ENCODE peak calls at places on chromosome 1, in four cellular contexts. N, R, I and W are unnamed samples.

GRCh38 chr1:17070163-17070525 is 16.3 kb upstream of the SDHB start:
- DNase-seq in R (no peak), N (no peak), I (no peak), W (no peak)

GRCh38 chr1:7062346-7063061 is 277.2 kb downstream of the CAMTA1 start:
- DNase-seq in I (no peak), R (no peak), N (no peak), W (no peak)

GRCh38 chr1:185720633-185721272 is 13.4 kb upstream of the HMCN1 start:
- DNase-seq in I (peak; percentile 72), R (peak; percentile 22), N (peak; percentile 30), W (peak; percentile 79)

GRCh38 chr1:84907095-84907827 is 14.3 kb upstream of the LPAR3 start:
- DNase-seq in R (no peak), I (no peak), N (no peak), W (peak; percentile 53)

GRCh38 chr1:85952460-85952859 is 204.1 kb downstream of the COL24A1 start:
- DNase-seq in I (peak; percentile 65), R (no peak), N (no peak), W (peak; percentile 19)

GRCh38 chr1:205430631-205431305 is 8.9 kb upstream of the LEMD1 start:
- DNase-seq in N (no peak), R (peak; percentile 76), I (peak; percentile 45), W (peak; percentile 69)

GRCh38 chr1:245800901-245801605 is 646.3 kb downstream of the KIF26B start:
- DNase-seq in N (no peak), R (no peak), I (no peak), W (peak; percentile 81)

GRCh38 chr1:161721738-161722343 is 497 bp downstream of the FCRLB start:
- DNase-seq in I (peak; percentile 52), N (no peak), R (no peak), W (peak; percentile 18)

GRCh38 chr1:228456252-228457016 is 30.7 kb upstream of the RNF187 start:
- DNase-seq in N (no peak), R (no peak), I (no peak), W (no peak)

GRCh38 chr1:173149887-173150286 is 57.2 kb downstream of the TNFSF4 start:
- DNase-seq in I (peak; percentile 95), N (no peak), R (no peak), W (peak; percentile 31)

DNA sequence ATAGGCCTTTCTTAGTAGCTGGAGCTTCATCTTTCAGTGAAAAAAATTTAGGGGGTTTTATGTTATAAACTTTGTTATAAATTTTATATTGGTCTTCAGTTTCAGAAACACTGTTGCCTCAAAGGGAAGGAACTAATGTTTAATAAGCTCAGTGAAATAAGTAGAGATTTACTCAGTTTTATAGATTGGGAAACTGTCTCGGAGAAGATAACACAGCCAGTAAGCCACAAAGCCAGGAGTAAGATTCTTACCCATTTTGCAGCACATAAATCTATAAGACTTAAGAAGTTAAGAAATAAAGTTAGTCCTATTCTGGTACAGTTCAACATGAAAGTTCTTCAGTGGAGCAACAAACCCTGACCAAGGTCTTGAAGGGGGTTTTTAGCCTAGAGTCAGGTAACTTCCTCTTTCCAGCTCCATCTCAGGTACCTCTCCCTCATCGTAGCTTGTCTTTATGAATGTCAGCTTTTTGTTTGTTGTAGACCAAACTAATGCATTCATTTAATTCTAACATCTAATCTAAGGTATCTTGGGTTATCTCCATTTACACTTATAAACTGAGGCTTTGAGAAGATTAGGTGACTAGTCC is 3.3 kb downstream of the KPNA6 start:
- DNase-seq in I (no peak), R (no peak), N (no peak), W (no peak)
- H3K9ac ChIP-seq in I (no peak overlapping the region), R (no peak overlapping the region), N (no peak overlapping the region), W (no peak overlapping the region)

GRCh38 chr1:15420853-15421465 is 11.3 kb downstream of the EFHD2 start:
- DNase-seq in I (no peak), R (no peak), N (no peak), W (no peak)
- H3K4me3 ChIP-seq in I (no peak overlapping the region), R (no peak overlapping the region), N (no peak overlapping the region), W (no peak overlapping the region)

GRCh38 chr1:2014726-2015382 is 4.3 kb upstream of the GABRD start:
- DNase-seq in I (no peak), N (no peak), R (no peak), W (no peak)
- H3K4me1 ChIP-seq in I (no peaks in the 10 kb centered on the region), N (no peaks in the 10 kb centered on the region), R (peaks cover 9% of the 10 kb centered on the region), W (no peaks in the 10 kb centered on the region)

GRCh38 chr1:50976890-50977574 is 7.0 kb downstream of the CDKN2C start:
- DNase-seq in I (peak; percentile 51), N (no peak), R (peak; percentile 48), W (peak; percentile 78)
- H3K9ac ChIP-seq in I (peak overlapping the region; percentile 92), N (no peak overlapping the region), R (no peak overlapping the region), W (peak overlapping the region; percentile 95)

GRCh38 chr1:99764439-99764838 is 2.0 kb downstream of the FRRS1 start:
- DNase-seq in R (no peak), I (no peak), N (no peak), W (no peak)
- H3K4me3 ChIP-seq in R (no peak overlapping the region), I (no peak overlapping the region), N (no peak overlapping the region), W (no peak overlapping the region)

GRCh38 chr1:163537809-163538208 is 216.1 kb downstream of the NUF2 start:
- DNase-seq in N (no peak), R (no peak), I (no peak), W (no peak)
- H3K4me1 ChIP-seq in N (no peaks in the 10 kb centered on the region), R (peaks cover 17% of the 10 kb centered on the region), I (no peaks in the 10 kb centered on the region), W (peaks cover 13% of the 10 kb centered on the region)

DNA sequence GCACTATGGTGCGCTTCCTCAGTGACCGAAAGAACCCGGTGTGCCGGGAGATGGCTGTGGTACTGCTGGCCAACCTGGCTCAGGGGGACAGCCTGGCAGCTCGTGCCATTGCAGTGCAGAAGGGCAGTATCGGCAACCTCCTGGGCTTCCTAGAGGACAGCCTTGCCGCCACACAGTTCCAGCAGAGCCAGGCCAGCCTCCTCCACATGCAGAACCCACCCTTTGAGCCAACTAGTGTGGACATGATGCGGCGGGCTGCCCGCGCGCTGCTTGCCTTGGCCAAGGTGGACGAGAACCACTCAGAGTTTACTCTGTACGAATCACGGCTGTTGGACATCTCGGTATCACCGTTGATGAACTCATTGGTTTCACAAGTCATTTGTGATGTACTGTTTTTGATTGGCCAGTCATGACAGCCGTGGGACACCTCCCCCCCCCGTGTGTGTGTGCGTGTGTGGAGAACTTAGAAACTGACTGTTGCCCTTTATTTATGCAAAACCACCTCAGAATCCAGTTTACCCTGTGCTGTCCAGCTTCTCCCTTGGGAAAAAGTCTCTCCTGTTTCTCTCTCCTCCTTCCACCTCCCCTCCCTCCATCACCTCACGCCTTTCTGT is 7.3 kb upstream of the PIGV start:
- DNase-seq in R (no peak), N (no peak), I (no peak), W (no peak)
- H3K9ac ChIP-seq in R (no peak overlapping the region), N (no peak overlapping the region), I (no peak overlapping the region), W (no peak overlapping the region)

DNA sequence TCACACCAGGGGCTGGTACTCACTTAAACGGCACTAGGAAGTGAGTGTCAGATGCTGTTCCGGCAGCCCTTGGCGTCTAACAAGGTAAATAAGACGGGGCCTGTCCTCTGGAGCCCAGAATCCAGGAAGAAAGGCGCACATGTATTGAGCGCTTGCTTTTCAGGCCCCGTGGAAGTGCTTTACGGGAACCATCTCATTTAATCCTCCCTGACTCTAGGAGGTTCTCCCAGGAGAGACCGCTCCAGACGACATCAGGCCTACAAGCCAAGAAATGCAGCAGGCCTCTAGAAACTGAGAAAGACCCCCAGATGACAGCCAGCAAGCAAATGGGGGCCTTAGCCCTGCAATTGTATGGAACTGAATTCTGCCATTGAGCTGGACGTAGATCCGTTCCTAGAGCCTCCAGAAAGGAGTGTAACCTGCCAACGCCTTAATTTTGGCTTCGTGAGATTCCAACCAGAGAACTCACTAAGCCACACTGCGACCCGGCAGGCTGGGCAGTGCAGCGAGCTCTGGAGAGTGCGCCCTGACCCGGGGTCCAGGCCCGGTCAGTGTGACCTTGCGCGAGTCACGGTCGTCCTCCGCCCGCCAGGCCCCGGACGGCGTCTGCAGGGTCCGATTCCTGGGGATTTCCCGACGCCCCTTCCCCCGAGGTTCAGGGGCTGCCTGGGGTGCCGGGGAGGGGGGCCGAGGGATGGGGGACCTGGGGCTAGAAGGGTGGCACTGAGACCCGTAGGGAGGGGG is 532 bp upstream of the MANEAL start:
- DNase-seq in R (no peak), I (no peak), N (no peak), W (no peak)
- H3K4me3 ChIP-seq in R (peak overlapping the region; percentile 72), I (no peak overlapping the region), N (no peak overlapping the region), W (no peak overlapping the region)

DNA sequence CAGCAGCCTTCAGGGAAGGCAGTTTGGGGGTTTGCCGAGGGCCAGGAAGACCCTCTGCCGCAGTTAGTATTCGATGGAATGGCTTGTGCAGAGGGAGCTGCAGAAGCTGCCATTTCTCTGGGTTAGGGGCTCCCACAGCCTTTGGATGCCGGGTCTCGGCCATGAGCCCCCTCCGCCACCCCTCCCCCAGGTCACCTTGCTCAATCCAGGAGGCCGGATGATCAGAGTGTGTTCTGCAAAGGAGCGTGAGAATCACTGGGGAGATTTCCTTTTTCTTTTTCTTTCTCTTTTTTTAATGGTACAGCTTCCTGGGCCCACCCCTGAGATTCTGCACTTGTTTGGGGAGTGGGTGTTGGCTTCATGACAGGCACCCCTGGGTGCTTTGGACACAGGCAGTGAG is 18.2 kb downstream of the TNFRSF1B start:
- DNase-seq in N (no peak), I (no peak), R (no peak), W (no peak)
- H3K4me1 ChIP-seq in N (peaks cover 32% of the 10 kb centered on the region), I (peaks cover 26% of the 10 kb centered on the region), R (peaks cover 12% of the 10 kb centered on the region), W (peaks cover 52% of the 10 kb centered on the region)